ENCODE peak calls at places on chromosomes 3 and 15, in six cellular contexts. N is chondrocyte, D is OCI-LY7, I is MCF 10A, M is GM10248, G is progenitor cell of endocrine pancreas. C is an unnamed sample.

GRCh38 chr3:126913524-126913923 is 69.4 kb upstream of the PLXNA1 start:
- DNase-seq in N (no peak), G (no peak), I (no peak), D (no peak), M (no peak), C (no peak)

GRCh38 chr15:79952329-79952728 is 18.7 kb downstream of the BCL2A1 start:
- DNase-seq in D (no peak), I (no peak), M (no peak), G (no peak), N (no peak), C (no peak)

GRCh38 chr3:15467227-15468181 is 40.1 kb downstream of the EAF1 start:
- DNase-seq in G (no peak), N (no peak), M (no peak), D (no peak), I (no peak), C (no peak)

GRCh38 chr3:141366285-141367037 is 1.8 kb upstream of the ZBTB38 start:
- DNase-seq in I (peak; percentile 98), N (no peak), G (no peak), D (no peak), M (no peak), C (no peak)

GRCh38 chr3:5020262-5020722 is 41.1 kb downstream of the BHLHE40 start:
- DNase-seq in D (no peak), I (no peak), N (no peak), M (no peak), G (no peak), C (no peak)

GRCh38 chr3:52014613-52015012 is 18.9 kb upstream of the RPL29 start:
- DNase-seq in G (no peak), D (no peak), M (no peak), N (no peak), I (no peak), C (no peak)

GRCh38 chr3:134952372-134952771 is 157.3 kb downstream of the EPHB1 start:
- DNase-seq in D (no peak), G (no peak), M (no peak), I (no peak), N (no peak), C (no peak)

GRCh38 chr3:21331321-21331720 is 419.7 kb downstream of the ZNF385D start:
- DNase-seq in I (no peak), G (no peak), N (no peak), D (no peak), M (no peak), C (no peak)

GRCh38 chr3:180870008-180870733 is 42.3 kb upstream of the FXR1 start:
- DNase-seq in G (no peak), N (no peak), M (no peak), I (no peak), D (no peak), C (no peak)

GRCh38 chr15:85828026-85828597 is 33.4 kb upstream of the KLHL25 start:
- DNase-seq in I (no peak), G (no peak), M (no peak), N (no peak), D (no peak), C (no peak)

GRCh38 chr15:51883436-51883835 is 54.0 kb downstream of the TMOD3 start:
- DNase-seq in D (no peak), G (no peak), I (no peak), N (no peak), M (no peak), C (no peak)

GRCh38 chr15:51223771-51224229 is 114.6 kb downstream of the CYP19A1 start:
- DNase-seq in M (no peak), N (no peak), G (no peak), D (no peak), I (peak; percentile 85), C (no peak)

GRCh38 chr3:173411288-173412064 is 13.9 kb downstream of the NLGN1 start:
- DNase-seq in D (peak; percentile 1), N (no peak), M (no peak), G (no peak), I (peak; percentile 52), C (no peak)

GRCh38 chr3:22893001-22893400 is 310.1 kb upstream of the UBE2E2 start:
- DNase-seq in M (no peak), I (no peak), D (no peak), G (no peak), N (no peak), C (no peak)

GRCh38 chr15:58002338-58003126 is 63.0 kb downstream of the ALDH1A2 start:
- DNase-seq in G (no peak), N (no peak), D (no peak), M (no peak), I (no peak), C (no peak)

GRCh38 chr15:71532994-71533393 is 277.4 kb upstream of the NR2E3 start:
- DNase-seq in M (peak; percentile 17), I (peak; percentile 74), D (peak; percentile 27), N (no peak), G (no peak), C (no peak)

GRCh38 chr3:60603860-60604259 is 647.4 kb downstream of the FHIT start:
- DNase-seq in I (no peak), D (no peak), M (no peak), N (no peak), G (no peak), C (no peak)

GRCh38 chr3:13305623-13306022 is 114.5 kb downstream of the NUP210 start:
- DNase-seq in D (no peak), G (no peak), N (peak; percentile 73), I (no peak), M (no peak), C (no peak)

GRCh38 chr3:191256405-191256804 is 57.4 kb downstream of the OSTN start:
- DNase-seq in M (no peak), D (no peak), N (no peak), G (no peak), I (no peak), C (no peak)

GRCh38 chr15:70376031-70376928 is 278.6 kb upstream of the TLE3 start:
- DNase-seq in I (no peak), D (no peak), N (no peak), G (no peak), M (no peak), C (no peak)

GRCh38 chr3:177299250-177299649 is 102.0 kb upstream of the TBL1XR1 start:
- DNase-seq in M (no peak), I (no peak), D (no peak), N (no peak), G (no peak), C (no peak)

GRCh38 chr15:37079726-37080125 is 20.6 kb downstream of the MEIS2 start:
- DNase-seq in D (no peak), M (no peak), I (no peak), G (no peak), N (no peak), C (no peak)

GRCh38 chr3:149575213-149575961 is 82.4 kb downstream of the WWTR1 start:
- DNase-seq in D (no peak), I (peak; percentile 93), G (no peak), M (no peak), N (no peak), C (peak; percentile 33)

GRCh38 chr3:56862352-56863062 is 60.8 kb upstream of the ARHGEF3 start:
- DNase-seq in G (no peak), M (peak; percentile 47), D (no peak), N (no peak), I (peak; percentile 60), C (no peak)

GRCh38 chr3:171747223-171747920 is 62.9 kb downstream of the PLD1 start:
- DNase-seq in N (no peak), D (no peak), I (no peak), G (no peak), M (no peak), C (no peak)

GRCh38 chr3:129715854-129716253 is 109.4 kb upstream of the PLXND1 start:
- DNase-seq in G (no peak), N (no peak), D (no peak), M (no peak), I (no peak), C (no peak)

GRCh38 chr15:77004189-77004588 is 9.3 kb downstream of the PSTPIP1 start:
- DNase-seq in I (no peak), D (peak; percentile 34), N (no peak), M (no peak), G (no peak), C (no peak)

GRCh38 chr3:135229018-135229495 is 434.0 kb downstream of the EPHB1 start:
- DNase-seq in G (no peak), D (no peak), N (no peak), M (no peak), I (no peak), C (no peak)

GRCh38 chr3:105647047-105647446 is 221.8 kb downstream of the CBLB start:
- DNase-seq in D (no peak), G (no peak), N (no peak), I (peak; percentile 91), M (no peak), C (no peak)

DNA sequence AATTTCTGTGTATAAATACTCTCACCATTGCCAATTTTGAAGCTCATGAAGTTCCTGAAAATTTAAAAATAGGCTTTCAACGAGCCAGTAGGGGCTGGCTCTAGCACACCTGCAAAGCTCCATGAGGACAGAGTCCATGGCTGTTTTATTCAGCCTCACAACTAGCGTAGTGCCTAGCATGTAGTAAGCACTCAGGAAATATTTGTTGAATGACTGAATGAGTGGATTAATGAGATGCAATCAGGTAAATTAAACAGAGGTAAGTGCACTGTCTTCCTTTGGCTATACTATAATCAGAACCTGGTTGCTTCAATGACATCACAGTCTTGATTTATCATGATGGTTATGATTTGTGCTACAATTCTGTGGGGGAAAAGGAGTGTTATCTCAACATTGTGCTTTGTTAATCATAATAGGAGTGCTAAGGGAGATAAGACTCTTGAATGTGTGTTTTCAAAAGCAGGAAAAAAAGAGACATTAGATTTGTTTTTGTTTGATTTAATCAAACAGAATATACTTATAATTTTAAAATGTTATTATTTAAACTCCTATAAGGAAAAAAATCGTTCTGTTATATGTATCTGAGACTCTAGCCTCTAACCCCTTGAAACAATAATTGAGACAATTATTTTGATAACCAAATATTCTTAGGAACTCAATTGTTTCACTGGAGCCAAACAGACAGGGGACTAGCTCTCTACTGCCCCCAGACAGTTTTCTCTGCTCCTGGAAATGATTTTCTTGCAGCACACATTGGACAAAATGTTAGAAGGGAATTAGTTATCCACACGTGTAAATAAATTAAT is 171.7 kb upstream of the ATP11B start:
- DNase-seq in I (no peak), D (peak; percentile 28), M (no peak), N (no peak), G (no peak), C (no peak)
- TF ChIP-seq CTCF in I (peak; percentile 18), D (peak; percentile 85), M (peak; percentile 15), N (peak; percentile 74), G (peak; percentile 58), C (no peak)

GRCh38 chr3:122307987-122308386 is 17.1 kb upstream of the CSTA start:
- DNase-seq in M (no peak), N (no peak), G (no peak), D (no peak), I (no peak), C (no peak)
- TF ChIP-seq CTCF in M (no peak), N (no peak), G (no peak), D (no peak), I (no peak), C (no peak)

GRCh38 chr15:72732554-72732953 is 46.5 kb downstream of the BBS4 start:
- DNase-seq in M (no peak), I (no peak), N (no peak), D (no peak), G (no peak), C (no peak)
- TF ChIP-seq CTCF in M (no peak), I (no peak), N (no peak), D (peak; percentile 35), G (no peak), C (no peak)

GRCh38 chr3:169813757-169814517 is 1.2 kb upstream of the LRRC34 start:
- DNase-seq in G (no peak), I (peak; percentile 7), M (peak; percentile 76), N (no peak), D (peak; percentile 91), C (no peak)
- TF ChIP-seq CTCF in G (peak; percentile 40), I (no peak), M (peak; percentile 70), N (no peak), D (peak; percentile 84), C (no peak)